ENCODE peak calls at places on chromosomes 12 and 14, in seven cellular contexts. D is heart right ventricle, S is pancreas, K is Calu3, V is esophagus squamous epithelium, W is cardiac muscle cell, Q is fibroblast of the aortic adventitia. T is an unnamed sample.

GRCh38 chr14:44846232-44846824 is 115.4 kb downstream of the KLHL28 start:
- DNase-seq in K (peak), D (no peak), V (no peak), Q (peak), W (peak), S (no peak), T (peak)

GRCh38 chr12:45329238-45329637 is 113.3 kb downstream of the ANO6 start:
- DNase-seq in W (no peak), K (no peak), Q (peak), S (no peak), V (no peak), D (no peak), T (no peak)

GRCh38 chr12:8678661-8679111 is 16.1 kb upstream of the MFAP5 start:
- DNase-seq in D (no peak), S (no peak), K (no peak), W (no peak), Q (peak), V (no peak), T (no peak)

GRCh38 chr14:63483315-63483714 is 59.9 kb downstream of the PPP2R5E start:
- DNase-seq in Q (no peak), V (no peak), W (no peak), S (no peak), D (no peak), K (no peak), T (no peak)

GRCh38 chr12:68223067-68223747 is 2.4 kb downstream of the IL26 start:
- DNase-seq in D (peak), K (peak), V (no peak), W (peak), Q (peak), S (peak), T (peak)

GRCh38 chr12:120822832-120823503 is 81.2 kb downstream of the SPPL3 start:
- DNase-seq in D (no peak), V (no peak), S (no peak), K (no peak), Q (no peak), W (no peak), T (no peak)

GRCh38 chr12:62865860-62866407 is 69.0 kb downstream of the PPM1H start:
- DNase-seq in D (no peak), S (no peak), W (no peak), V (no peak), Q (peak), K (no peak), T (no peak)

GRCh38 chr12:58563621-58564020 is 356.7 kb downstream of the LRIG3 start:
- DNase-seq in V (no peak), S (no peak), D (no peak), W (no peak), K (no peak), Q (no peak), T (no peak)

GRCh38 chr12:21296751-21297406 is 37.8 kb downstream of the SLCO1A2 start:
- DNase-seq in S (no peak), W (peak), V (no peak), K (peak), Q (peak), D (no peak), T (peak)

GRCh38 chr12:86627001-86627400 is 370.8 kb upstream of the MGAT4C start:
- DNase-seq in S (no peak), Q (no peak), D (no peak), V (no peak), W (no peak), K (no peak), T (no peak)

GRCh38 chr14:92880851-92881250 is 42.1 kb upstream of the CHGA start:
- DNase-seq in V (no peak), W (peak), K (peak), S (no peak), Q (peak), D (no peak), T (no peak)

GRCh38 chr14:94174622-94175402 is 690 bp downstream of the PPP4R4 start:
- DNase-seq in S (peak), V (no peak), K (no peak), D (peak), W (no peak), Q (no peak), T (no peak)

GRCh38 chr12:130878193-130879185 is 6.6 kb downstream of the RAN start:
- DNase-seq in W (no peak), K (no peak), Q (no peak), D (no peak), S (no peak), V (no peak), T (no peak)

GRCh38 chr12:125114365-125115141 is 49.3 kb downstream of the AACS start:
- DNase-seq in S (no peak), K (no peak), W (no peak), Q (no peak), D (no peak), V (no peak), T (peak)

GRCh38 chr12:89345830-89346740 is 6.2 kb downstream of the DUSP6 start:
- DNase-seq in D (peak), V (peak), K (peak), W (peak), S (no peak), Q (peak), T (peak)

GRCh38 chr14:92009604-92010003 is 30.3 kb downstream of the TRIP11 start:
- DNase-seq in S (no peak), D (no peak), V (no peak), Q (no peak), K (no peak), W (no peak), T (no peak)

GRCh38 chr12:102539651-102540553 is 59.5 kb upstream of the IGF1 start:
- DNase-seq in V (no peak), K (peak), Q (peak), D (no peak), S (no peak), W (peak), T (no peak)

GRCh38 chr14:35285168-35285990 is 6.8 kb upstream of the PSMA6 start:
- DNase-seq in K (no peak), W (no peak), Q (no peak), V (no peak), D (no peak), S (no peak), T (peak)

GRCh38 chr12:24708029-24708428 is 240.9 kb downstream of the BCAT1 start:
- DNase-seq in D (no peak), V (no peak), W (no peak), K (no peak), S (no peak), Q (no peak), T (no peak)

GRCh38 chr14:95463173-95463901 is 53.1 kb downstream of the SYNE3 start:
- DNase-seq in Q (peak), D (no peak), K (no peak), V (no peak), W (no peak), S (no peak), T (no peak)

GRCh38 chr12:113137861-113138783 is 2.6 kb upstream of the RASAL1 start:
- DNase-seq in D (no peak), Q (no peak), W (no peak), V (no peak), S (no peak), K (no peak), T (no peak)

GRCh38 chr12:7935773-7936581 is at the start of gene SLC2A3:
- DNase-seq in Q (peak), D (no peak), W (peak), K (no peak), S (no peak), V (peak), T (peak)

GRCh38 chr12:90235642-90236041 is 527.0 kb upstream of the ATP2B1 start:
- DNase-seq in K (no peak), W (no peak), V (no peak), Q (peak), D (no peak), S (no peak), T (no peak)

GRCh38 chr12:68831272-68831671 is 23.3 kb downstream of the MDM2 start:
- DNase-seq in Q (no peak), K (no peak), D (no peak), S (no peak), V (no peak), W (no peak), T (no peak)

GRCh38 chr12:96150442-96150841 is 43.7 kb upstream of the ELK3 start:
- DNase-seq in D (no peak), Q (no peak), W (no peak), V (no peak), S (no peak), K (no peak), T (no peak)

GRCh38 chr12:31588976-31589375 is 2.0 kb downstream of the DENND5B start:
- DNase-seq in K (no peak), D (no peak), Q (peak), W (no peak), V (no peak), S (no peak), T (no peak)

GRCh38 chr12:4421590-4422031 is 24.0 kb downstream of the FGF6 start:
- DNase-seq in S (no peak), W (peak), D (no peak), Q (peak), V (no peak), K (peak), T (peak)

GRCh38 chr14:104025481-104025975 is 60.0 kb upstream of the ASPG start:
- DNase-seq in D (no peak), Q (no peak), S (no peak), V (no peak), K (no peak), W (no peak), T (no peak)

GRCh38 chr14:34049769-34050168 is 98.9 kb upstream of the EGLN3 start:
- DNase-seq in Q (no peak), V (no peak), D (no peak), W (no peak), S (no peak), K (no peak), T (no peak)

GRCh38 chr14:21768116-21768874 is 94.7 kb upstream of the OR4E1 start:
- DNase-seq in W (peak), D (no peak), K (peak), V (no peak), S (no peak), Q (no peak), T (peak)

GRCh38 chr14:80278293-80279037 is 67.2 kb upstream of the DIO2 start:
- DNase-seq in V (no peak), W (no peak), S (no peak), Q (peak), K (no peak), D (no peak), T (no peak)

GRCh38 chr12:31386364-31386777 is 60.4 kb upstream of the SINHCAF start:
- DNase-seq in D (no peak), K (no peak), Q (no peak), S (no peak), W (peak), V (no peak), T (no peak)

GRCh38 chr14:69519253-69519661 is 34.7 kb downstream of the PLEKHD1 start:
- DNase-seq in S (no peak), K (no peak), D (no peak), Q (no peak), V (no peak), W (no peak), T (no peak)

GRCh38 chr12:47949441-47950341 is 13.7 kb upstream of the TMEM106C start:
- DNase-seq in K (peak), S (peak), W (peak), Q (peak), V (no peak), D (peak), T (peak)

GRCh38 chr12:125186471-125187147 is 121.4 kb downstream of the AACS start:
- DNase-seq in D (no peak), V (no peak), K (peak), S (no peak), Q (peak), W (no peak), T (peak)

GRCh38 chr12:119652665-119653064 is 15.3 kb upstream of the PRKAB1 start:
- DNase-seq in Q (no peak), K (no peak), V (no peak), W (no peak), S (no peak), D (no peak), T (no peak)

GRCh38 chr12:119645535-119646059 is 22.3 kb upstream of the PRKAB1 start:
- DNase-seq in W (no peak), D (no peak), K (no peak), S (no peak), V (no peak), Q (no peak), T (no peak)

GRCh38 chr12:119644930-119645329 is 23.0 kb upstream of the PRKAB1 start:
- DNase-seq in W (no peak), Q (no peak), D (no peak), K (no peak), V (no peak), S (no peak), T (no peak)

GRCh38 chr12:119649202-119649808 is 18.6 kb upstream of the PRKAB1 start:
- DNase-seq in S (no peak), Q (peak), D (no peak), W (peak), V (no peak), K (no peak), T (peak)
- TF ChIP-seq CTCF in S (peak), Q (peak), D (peak), W (peak), V (peak), K (peak), T (peak)

GRCh38 chr12:117714203-117714602 is 254.6 kb downstream of the KSR2 start:
- DNase-seq in Q (no peak), S (no peak), D (no peak), V (no peak), W (no peak), K (no peak), T (no peak)
- TF ChIP-seq CTCF in Q (no peak), S (no peak), D (no peak), V (no peak), W (no peak), K (no peak), T (no peak)

GRCh38 chr14:54338696-54339317 is 58.0 kb upstream of the CDKN3 start:
- DNase-seq in Q (peak), K (peak), D (no peak), W (peak), S (no peak), V (no peak), T (peak)
- TF ChIP-seq CTCF in Q (peak), K (peak), D (peak), W (peak), S (no peak), V (peak), T (peak)

DNA sequence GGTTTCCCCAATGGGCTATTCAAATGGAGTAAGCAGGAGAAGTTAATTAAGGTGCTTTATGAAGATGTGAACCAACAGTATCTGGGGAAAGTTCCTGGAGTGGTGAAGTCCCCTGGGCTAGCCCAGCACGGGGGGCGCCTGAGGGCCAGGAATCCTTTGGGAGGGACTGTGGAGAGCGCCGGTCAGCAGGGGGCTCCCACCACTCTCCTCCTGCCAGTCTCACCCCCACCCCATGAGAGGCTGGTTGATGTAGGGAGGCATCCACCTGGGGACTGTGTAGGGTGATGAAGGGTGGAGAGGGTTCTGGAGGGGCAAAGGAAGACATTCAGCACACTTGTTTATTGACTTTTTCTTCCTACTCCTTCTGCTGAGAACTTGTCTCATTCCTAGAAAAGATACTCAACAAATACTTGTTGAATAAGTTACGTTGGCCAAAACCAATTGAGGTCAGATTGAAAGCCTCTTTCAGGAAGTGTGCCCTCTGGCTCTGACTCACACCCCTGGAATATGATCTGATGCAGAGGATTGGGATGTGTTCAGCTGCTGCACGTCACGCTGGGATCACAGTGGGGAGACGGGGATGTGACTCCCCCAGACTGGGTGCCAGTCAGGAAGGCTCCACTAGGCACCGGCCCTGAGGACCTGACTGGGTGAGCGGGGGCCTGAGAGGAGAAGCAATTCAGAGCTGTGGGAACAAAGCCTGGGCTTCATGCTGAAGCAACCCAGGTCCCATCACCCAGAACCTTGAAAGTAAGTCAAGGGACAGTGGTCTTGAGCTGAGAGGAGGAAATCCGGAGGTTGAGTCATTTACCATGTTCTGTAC is 4.2 kb downstream of the CEBPE start:
- DNase-seq in K (peak), V (no peak), W (no peak), D (no peak), S (no peak), Q (peak), T (no peak)
- TF ChIP-seq CTCF in K (no peak), V (no peak), W (peak), D (no peak), S (no peak), Q (no peak), T (no peak)

DNA sequence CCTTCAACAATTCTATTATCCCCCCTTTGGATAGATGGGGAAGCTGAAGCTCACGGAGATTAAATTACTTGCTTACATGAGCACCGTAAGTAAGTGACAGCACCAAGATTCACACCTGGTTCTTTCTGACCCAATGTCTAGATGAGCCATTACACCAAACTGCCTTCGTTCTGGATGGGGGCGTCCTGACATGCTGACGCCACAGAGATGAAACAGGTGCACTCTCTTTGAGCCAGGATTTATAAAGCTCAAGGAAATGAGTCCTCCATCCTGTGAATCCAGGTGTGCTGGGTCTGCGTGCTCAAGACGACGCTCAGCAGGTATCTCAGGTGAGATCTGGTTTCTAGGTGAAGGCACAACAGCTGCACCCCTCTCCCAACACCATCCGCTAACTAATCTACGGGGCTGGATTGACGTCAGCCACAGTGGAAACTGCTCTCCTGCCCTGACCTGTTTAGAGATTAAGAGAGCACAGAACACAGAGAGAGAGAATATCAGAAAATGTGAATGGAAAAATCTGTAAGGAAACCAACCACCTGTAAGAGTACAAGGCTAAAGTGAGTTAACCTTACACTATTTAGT is 61.6 kb downstream of the KSR2 start:
- DNase-seq in V (no peak), Q (no peak), S (peak), K (no peak), W (no peak), D (no peak), T (no peak)
- TF ChIP-seq CTCF in V (no peak), Q (no peak), S (no peak), K (no peak), W (no peak), D (no peak), T (no peak)

DNA sequence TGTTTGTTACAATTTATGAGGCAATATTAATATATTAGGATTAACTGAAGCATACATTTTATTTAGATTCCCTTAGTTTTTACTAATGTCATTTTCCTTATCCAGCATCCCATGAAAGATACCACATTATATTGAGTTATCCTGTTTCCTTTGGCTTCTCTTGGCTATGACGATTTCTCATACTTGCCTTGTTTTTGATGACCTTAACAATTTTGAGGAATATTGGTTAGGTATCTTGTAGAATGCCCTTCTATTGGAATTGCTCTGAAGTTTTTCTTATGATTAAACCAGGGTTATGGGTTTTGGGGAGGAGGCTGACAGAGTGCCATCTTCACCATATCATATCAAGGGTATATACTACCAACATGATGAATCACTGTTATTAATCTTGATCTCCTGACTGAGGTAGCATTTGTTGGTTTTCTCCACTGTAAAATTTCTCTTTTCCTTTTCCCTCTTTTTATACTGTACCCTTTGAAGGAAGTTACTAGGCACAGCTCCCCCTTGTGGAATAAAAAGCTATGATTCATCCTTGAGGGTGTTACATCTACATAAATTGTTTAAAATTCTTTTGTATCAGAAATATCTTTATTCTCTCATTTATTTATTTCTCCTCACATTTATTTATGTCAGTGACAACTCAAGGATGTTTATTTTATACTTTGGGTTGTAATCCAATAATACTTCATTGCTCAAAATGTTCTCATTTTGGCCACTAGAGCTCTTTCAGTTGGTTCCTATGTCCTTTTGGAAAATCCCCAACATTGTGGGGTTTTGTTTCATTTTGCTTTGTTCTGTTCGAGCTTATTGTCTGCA is 239.0 kb downstream of the SLC16A7 start:
- DNase-seq in S (no peak), K (peak), V (no peak), W (peak), Q (peak), D (no peak), T (no peak)
- TF ChIP-seq CTCF in S (no peak), K (peak), V (peak), W (peak), Q (peak), D (peak), T (peak)